ENCODE peak calls at places on chromosomes 12 and 14, in eight cellular contexts. U is left cardiac atrium; B is HCEC 1CT; Z is GM06990; D is esophagus muscularis mucosa; W is stimulated activated CD4-positive, alpha-beta T cell treated with anti-CD3 and anti-CD28 coated beads, Interleukin-1b, Interleukin-23, amount 100 ng/mL, for 1 hour; G is NCI-H510A treated with DMSO at 0.1 percent for 48 hours; S is LHCN-M2. N is an unnamed sample.

GRCh38 chr14:70665448-70666363 is 24.0 kb downstream of the TTC9 start:
- DNase-seq in U (no peak), B (no peak), Z (peak; percentile 78), D (no peak), W (no peak), G (peak; percentile 62), S (peak; percentile 51), N (peak; percentile 18)

GRCh38 chr14:64478634-64479250 is 13.4 kb downstream of the AKAP5 start:
- DNase-seq in U (no peak), B (no peak), Z (no peak), D (no peak), W (no peak), G (no peak), S (no peak), N (peak; percentile 47)

GRCh38 chr14:104212206-104213095 is 74.1 kb downstream of the KIF26A start:
- DNase-seq in U (no peak), B (no peak), Z (no peak), D (no peak), W (no peak), G (no peak), S (no peak), N (no peak)

GRCh38 chr14:61930101-61930857 is 168.1 kb downstream of the SNAPC1 start:
- DNase-seq in U (no peak), B (no peak), Z (no peak), D (no peak), W (no peak), G (no peak), S (no peak), N (no peak)

GRCh38 chr12:117036046-117036445 is 63.2 kb downstream of the TESC start:
- DNase-seq in U (peak; percentile 60), B (no peak), Z (no peak), D (no peak), W (no peak), G (peak; percentile 96), S (no peak), N (peak; percentile 98)

GRCh38 chr14:105168496-105168978 is at the start of gene JAG2:
- DNase-seq in U (peak; percentile 72), B (no peak), Z (no peak), D (no peak), W (no peak), G (peak; percentile 51), S (no peak), N (peak; percentile 51)

GRCh38 chr12:56630180-56630632 is at the start of gene BAZ2A:
- DNase-seq in U (peak; percentile 93), B (peak; percentile 84), Z (peak; percentile 84), D (peak; percentile 96), W (peak; percentile 79), G (peak; percentile 78), S (peak; percentile 75), N (peak; percentile 56)

GRCh38 chr12:132460571-132460970 is 29.4 kb upstream of the FBRSL1 start:
- DNase-seq in U (no peak), B (no peak), Z (no peak), D (no peak), W (no peak), G (no peak), S (no peak), N (no peak)

GRCh38 chr14:24195186-24196070 is at the start of gene TM9SF1:
- DNase-seq in U (peak; percentile 92), B (peak; percentile 85), Z (peak; percentile 93), D (peak; percentile 97), W (peak; percentile 68), G (peak; percentile 39), S (peak; percentile 84), N (peak; percentile 79)

GRCh38 chr14:94381149-94382030 is 7.0 kb downstream of the SERPINA1 start:
- DNase-seq in U (no peak), B (no peak), Z (no peak), D (no peak), W (no peak), G (no peak), S (no peak), N (no peak)

GRCh38 chr12:18970603-18971002 is 158.9 kb upstream of the PLEKHA5 start:
- DNase-seq in U (no peak), B (no peak), Z (no peak), D (no peak), W (no peak), G (no peak), S (no peak), N (no peak)